ENCODE peak calls at places on chromosomes 11 and 22, in six cellular contexts. One of them, this sample, is unnamed.

GRCh38 chr11:118338637-118339061 is 3.9 kb downstream of the CD3D start:
- DNase-seq in H1: no peak
- DNase-seq in IMR-90: no peak
- DNase-seq in neuronal stem cell: no peak
- DNase-seq in mesenchymal stem cell: no peak
- DNase-seq in H9: no peak
- DNase-seq in this sample: no peak

GRCh38 chr22:30827646-30828045 is 133.0 kb downstream of the OSBP2 start:
- DNase-seq in H1: no peak
- DNase-seq in IMR-90: no peak
- DNase-seq in neuronal stem cell: no peak
- DNase-seq in mesenchymal stem cell: no peak
- DNase-seq in H9: no peak
- DNase-seq in this sample: no peak

GRCh38 chr22:20272174-20272573 is 4.1 kb upstream of the RTN4R start:
- DNase-seq in H1: no peak
- DNase-seq in IMR-90: no peak
- DNase-seq in neuronal stem cell: no peak
- DNase-seq in mesenchymal stem cell: no peak
- DNase-seq in H9: no peak
- DNase-seq in this sample: no peak

GRCh38 chr11:125063429-125064043 is 431 bp downstream of the SLC37A2 start:
- DNase-seq in H1: no peak
- DNase-seq in IMR-90: no peak
- DNase-seq in neuronal stem cell: peak
- DNase-seq in mesenchymal stem cell: no peak
- DNase-seq in H9: peak
- DNase-seq in this sample: no peak

GRCh38 chr11:11876458-11876857 is 34.7 kb downstream of the USP47 start:
- DNase-seq in H1: no peak
- DNase-seq in IMR-90: no peak
- DNase-seq in neuronal stem cell: no peak
- DNase-seq in mesenchymal stem cell: no peak
- DNase-seq in H9: peak
- DNase-seq in this sample: peak

GRCh38 chr22:36194971-36195370 is 6.6 kb downstream of the APOL4 start:
- DNase-seq in H1: peak
- DNase-seq in IMR-90: peak
- DNase-seq in neuronal stem cell: peak
- DNase-seq in mesenchymal stem cell: peak
- DNase-seq in H9: peak
- DNase-seq in this sample: peak

GRCh38 chr22:41334951-41335635 is 33.8 kb downstream of the ZC3H7B start:
- DNase-seq in H1: no peak
- DNase-seq in IMR-90: no peak
- DNase-seq in neuronal stem cell: no peak
- DNase-seq in mesenchymal stem cell: no peak
- DNase-seq in H9: no peak
- DNase-seq in this sample: no peak

GRCh38 chr11:63243533-63243932 is at the start of gene SLC22A25:
- DNase-seq in H1: no peak
- DNase-seq in IMR-90: no peak
- DNase-seq in neuronal stem cell: no peak
- DNase-seq in mesenchymal stem cell: no peak
- DNase-seq in H9: no peak
- DNase-seq in this sample: no peak

GRCh38 chr11:120590472-120590871 is 78.9 kb downstream of the GRIK4 start:
- DNase-seq in H1: no peak
- DNase-seq in IMR-90: peak
- DNase-seq in neuronal stem cell: no peak
- DNase-seq in mesenchymal stem cell: peak
- DNase-seq in H9: no peak
- DNase-seq in this sample: no peak

GRCh38 chr11:87006035-87006434 is 31.7 kb upstream of the TMEM135 start:
- DNase-seq in H1: no peak
- DNase-seq in IMR-90: no peak
- DNase-seq in neuronal stem cell: no peak
- DNase-seq in mesenchymal stem cell: no peak
- DNase-seq in H9: no peak
- DNase-seq in this sample: peak

GRCh38 chr11:80722616-80723015 is 1281.8 kb upstream of the TENM4 start:
- DNase-seq in H1: no peak
- DNase-seq in IMR-90: no peak
- DNase-seq in neuronal stem cell: no peak
- DNase-seq in mesenchymal stem cell: peak
- DNase-seq in H9: no peak
- DNase-seq in this sample: no peak

GRCh38 chr11:104433751-104434150 is 269.8 kb upstream of the PDGFD start:
- DNase-seq in H1: no peak
- DNase-seq in IMR-90: no peak
- DNase-seq in neuronal stem cell: no peak
- DNase-seq in mesenchymal stem cell: no peak
- DNase-seq in H9: no peak
- DNase-seq in this sample: peak

GRCh38 chr11:118283756-118284350 is 19.8 kb upstream of the MPZL2 start:
- DNase-seq in H1: no peak
- DNase-seq in IMR-90: no peak
- DNase-seq in neuronal stem cell: no peak
- DNase-seq in mesenchymal stem cell: no peak
- DNase-seq in H9: no peak
- DNase-seq in this sample: no peak

GRCh38 chr11:9089636-9090035 is 1.8 kb downstream of the SCUBE2 start:
- DNase-seq in H1: no peak
- DNase-seq in IMR-90: no peak
- DNase-seq in neuronal stem cell: no peak
- DNase-seq in mesenchymal stem cell: no peak
- DNase-seq in H9: no peak
- DNase-seq in this sample: peak

GRCh38 chr11:19444231-19444630 is 203.5 kb upstream of the E2F8 start:
- DNase-seq in H1: no peak
- DNase-seq in IMR-90: peak
- DNase-seq in neuronal stem cell: no peak
- DNase-seq in mesenchymal stem cell: peak
- DNase-seq in H9: no peak
- DNase-seq in this sample: no peak

GRCh38 chr22:47401976-47402770 is 639.7 kb downstream of the TBC1D22A start:
- DNase-seq in H1: no peak
- DNase-seq in IMR-90: no peak
- DNase-seq in neuronal stem cell: no peak
- DNase-seq in mesenchymal stem cell: no peak
- DNase-seq in H9: no peak
- DNase-seq in this sample: no peak

GRCh38 chr11:45654741-45655283 is 10.6 kb downstream of the CHST1 start:
- DNase-seq in H1: no peak
- DNase-seq in IMR-90: no peak
- DNase-seq in neuronal stem cell: no peak
- DNase-seq in mesenchymal stem cell: no peak
- DNase-seq in H9: no peak
- DNase-seq in this sample: no peak

GRCh38 chr22:36110306-36110791 is 50.2 kb downstream of the APOL3 start:
- DNase-seq in H1: no peak
- DNase-seq in IMR-90: no peak
- DNase-seq in neuronal stem cell: no peak
- DNase-seq in mesenchymal stem cell: no peak
- DNase-seq in H9: no peak
- DNase-seq in this sample: no peak

GRCh38 chr11:68403424-68403823 is 57.1 kb upstream of the PPP6R3 start:
- DNase-seq in H1: no peak
- DNase-seq in IMR-90: no peak
- DNase-seq in neuronal stem cell: no peak
- DNase-seq in mesenchymal stem cell: no peak
- DNase-seq in H9: no peak
- DNase-seq in this sample: no peak

GRCh38 chr11:118439656-118440055 is 3.4 kb downstream of the KMT2A start:
- DNase-seq in H1: no peak
- DNase-seq in IMR-90: no peak
- DNase-seq in neuronal stem cell: no peak
- DNase-seq in mesenchymal stem cell: no peak
- DNase-seq in H9: no peak
- DNase-seq in this sample: no peak

GRCh38 chr22:29454186-29454745 is 15.9 kb downstream of the RFPL1 start:
- DNase-seq in H1: no peak
- DNase-seq in IMR-90: no peak
- DNase-seq in neuronal stem cell: no peak
- DNase-seq in mesenchymal stem cell: no peak
- DNase-seq in H9: no peak
- DNase-seq in this sample: no peak

GRCh38 chr22:23064381-23065068 is 5.8 kb upstream of the GNAZ start:
- DNase-seq in H1: no peak
- DNase-seq in IMR-90: no peak
- DNase-seq in neuronal stem cell: no peak
- DNase-seq in mesenchymal stem cell: no peak
- DNase-seq in H9: peak
- DNase-seq in this sample: no peak

GRCh38 chr11:66015094-66015881 is 3.5 kb downstream of the CST6 start:
- DNase-seq in H1: no peak
- DNase-seq in IMR-90: no peak
- DNase-seq in neuronal stem cell: no peak
- DNase-seq in mesenchymal stem cell: no peak
- DNase-seq in H9: no peak
- DNase-seq in this sample: no peak

GRCh38 chr11:30753994-30754393 is 167.8 kb upstream of the MPPED2 start:
- DNase-seq in H1: no peak
- DNase-seq in IMR-90: no peak
- DNase-seq in neuronal stem cell: no peak
- DNase-seq in mesenchymal stem cell: no peak
- DNase-seq in H9: no peak
- DNase-seq in this sample: no peak

GRCh38 chr11:62266558-62266957 is 3.4 kb upstream of the SCGB2A2 start:
- DNase-seq in H1: no peak
- DNase-seq in IMR-90: peak
- DNase-seq in neuronal stem cell: no peak
- DNase-seq in mesenchymal stem cell: no peak
- DNase-seq in H9: no peak
- DNase-seq in this sample: no peak

GRCh38 chr11:58781345-58781744 is 49.6 kb upstream of the GLYAT start:
- DNase-seq in H1: no peak
- DNase-seq in IMR-90: no peak
- DNase-seq in neuronal stem cell: no peak
- DNase-seq in mesenchymal stem cell: no peak
- DNase-seq in H9: no peak
- DNase-seq in this sample: no peak

GRCh38 chr11:58786693-58787092 is 55.0 kb upstream of the GLYAT start:
- DNase-seq in H1: no peak
- DNase-seq in IMR-90: no peak
- DNase-seq in neuronal stem cell: no peak
- DNase-seq in mesenchymal stem cell: no peak
- DNase-seq in H9: no peak
- DNase-seq in this sample: no peak

GRCh38 chr11:58780578-58780977 is 48.8 kb upstream of the GLYAT start:
- DNase-seq in H1: no peak
- DNase-seq in IMR-90: no peak
- DNase-seq in neuronal stem cell: no peak
- DNase-seq in mesenchymal stem cell: no peak
- DNase-seq in H9: no peak
- DNase-seq in this sample: no peak

GRCh38 chr11:58784995-58785394 is 53.3 kb upstream of the GLYAT start:
- DNase-seq in H1: no peak
- DNase-seq in IMR-90: no peak
- DNase-seq in neuronal stem cell: no peak
- DNase-seq in mesenchymal stem cell: no peak
- DNase-seq in H9: no peak
- DNase-seq in this sample: no peak

DNA sequence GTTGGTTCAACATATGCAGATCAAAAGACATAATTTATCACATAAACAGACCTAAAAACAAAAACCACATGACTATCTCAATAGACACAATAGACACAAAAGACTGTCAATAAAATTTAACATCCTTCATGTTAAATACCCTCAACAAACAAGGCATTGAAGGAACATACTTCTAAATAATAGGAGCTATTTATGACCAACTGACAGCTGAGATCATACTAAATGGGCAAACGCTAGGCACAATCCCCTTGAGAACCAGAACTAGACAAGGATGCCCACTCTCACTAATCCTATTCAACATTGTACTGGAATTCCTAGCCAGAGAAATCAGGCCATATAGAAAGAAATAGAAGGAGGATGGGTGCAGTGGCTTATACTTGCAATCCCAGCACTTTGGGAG is 50.3 kb upstream of the GLYAT start:
- DNase-seq in H1: no peak
- DNase-seq in IMR-90: no peak
- DNase-seq in neuronal stem cell: no peak
- DNase-seq in mesenchymal stem cell: no peak
- DNase-seq in H9: no peak
- DNase-seq in this sample: no peak
- H3K14ac ChIP-seq in H1: no peak
- H3K14ac ChIP-seq in IMR-90: no peak
- H3K14ac ChIP-seq in neuronal stem cell: no peak
- H3K14ac ChIP-seq in mesenchymal stem cell: no peak
- H3K14ac ChIP-seq in H9: no peak
- H3K14ac ChIP-seq in this sample: no peak

DNA sequence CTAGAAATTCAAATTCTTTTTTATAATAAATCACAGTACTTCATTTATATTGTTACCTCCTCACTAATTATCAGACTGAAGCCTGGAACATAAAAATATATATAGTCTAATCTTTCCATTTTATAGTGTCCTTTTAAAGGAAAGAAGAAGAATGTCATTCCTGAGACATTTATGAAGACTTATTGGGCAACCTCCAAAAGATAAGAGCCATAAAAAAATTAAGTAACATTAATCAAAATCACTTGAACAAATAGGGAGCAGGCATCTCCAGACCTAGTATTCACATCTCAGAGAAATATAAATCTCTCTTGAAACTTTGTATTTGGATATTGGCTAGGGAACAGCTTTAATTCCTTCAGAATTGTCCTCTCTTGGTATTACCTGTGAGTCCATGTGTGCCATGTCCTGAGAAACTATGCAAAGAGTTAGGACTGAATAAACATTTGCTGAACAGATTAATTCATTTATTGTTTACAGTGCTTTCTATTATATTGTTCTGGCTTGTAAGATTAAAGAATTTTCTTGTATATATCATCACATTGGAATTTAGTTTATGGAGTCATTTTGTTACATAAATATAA is 530.4 kb upstream of the LRRC4C start:
- DNase-seq in H1: no peak
- DNase-seq in IMR-90: no peak
- DNase-seq in neuronal stem cell: no peak
- DNase-seq in mesenchymal stem cell: no peak
- DNase-seq in H9: no peak
- DNase-seq in this sample: no peak
- H2AFZ ChIP-seq in H1: no peak
- H2AFZ ChIP-seq in IMR-90: no peak
- H2AFZ ChIP-seq in neuronal stem cell: no peak
- H2AFZ ChIP-seq in mesenchymal stem cell: no peak
- H2AFZ ChIP-seq in H9: no peak
- H2AFZ ChIP-seq in this sample: no peak

GRCh38 chr11:114174712-114175495 is 115.4 kb downstream of the ZBTB16 start:
- DNase-seq in H1: no peak
- DNase-seq in IMR-90: no peak
- DNase-seq in neuronal stem cell: no peak
- DNase-seq in mesenchymal stem cell: no peak
- DNase-seq in H9: no peak
- DNase-seq in this sample: no peak
- H3K14ac ChIP-seq in H1: no peak
- H3K14ac ChIP-seq in IMR-90: no peak
- H3K14ac ChIP-seq in neuronal stem cell: no peak
- H3K14ac ChIP-seq in mesenchymal stem cell: no peak
- H3K14ac ChIP-seq in H9: no peak
- H3K14ac ChIP-seq in this sample: no peak

GRCh38 chr11:83195176-83195531 is 1.6 kb downstream of the ANKRD42 start:
- DNase-seq in H1: no peak
- DNase-seq in IMR-90: peak
- DNase-seq in neuronal stem cell: no peak
- DNase-seq in mesenchymal stem cell: peak
- DNase-seq in H9: no peak
- DNase-seq in this sample: no peak
- H2AFZ ChIP-seq in H1: no peak
- H2AFZ ChIP-seq in IMR-90: no peak
- H2AFZ ChIP-seq in neuronal stem cell: peak
- H2AFZ ChIP-seq in mesenchymal stem cell: no peak
- H2AFZ ChIP-seq in H9: no peak
- H2AFZ ChIP-seq in this sample: no peak

This sample was measured in trophoblast cell.